ENCODE peak calls at places on chromosomes 1 and 21, in six cellular contexts. G, B, D, T, P and Q are unnamed samples.
A peak's percentile ranks its signal among the peaks of the same experiment; 100 is the strongest.

GRCh38 chr1:240936911-240937668 is 325.1 kb upstream of the GREM2 start:
- DNase-seq in G (no peak), B (no peak), D (peak; percentile 67), T (no peak), P (no peak), Q (no peak)

GRCh38 chr1:187383366-187383765 is 554.6 kb downstream of the PLA2G4A start:
- DNase-seq in G (no peak), B (no peak), D (peak; percentile 36), T (no peak), P (no peak), Q (peak; percentile 1)

GRCh38 chr21:45266518-45267389 is 20.9 kb downstream of the POFUT2 start:
- DNase-seq in G (no peak), B (peak; percentile 26), D (peak; percentile 17), T (no peak), P (no peak), Q (no peak)

GRCh38 chr1:226982451-226983177 is 42.5 kb downstream of the COQ8A start:
- DNase-seq in G (no peak), B (no peak), D (no peak), T (no peak), P (no peak), Q (no peak)

GRCh38 chr1:3691421-3692204 is 39.3 kb downstream of the TP73 start:
- DNase-seq in G (no peak), B (no peak), D (no peak), T (no peak), P (no peak), Q (no peak)

GRCh38 chr1:116457944-116458343 is 84.9 kb downstream of the ATP1A1 start:
- DNase-seq in G (no peak), B (no peak), D (no peak), T (no peak), P (no peak), Q (no peak)

GRCh38 chr1:115771847-115772457 is 3.4 kb upstream of the CASQ2 start:
- DNase-seq in G (peak; percentile 80), B (peak; percentile 88), D (peak; percentile 88), T (peak; percentile 76), P (peak; percentile 72), Q (peak; percentile 95)

GRCh38 chr1:31654171-31654776 is 9.6 kb upstream of the PEF1 start:
- DNase-seq in G (no peak), B (no peak), D (no peak), T (no peak), P (no peak), Q (no peak)

GRCh38 chr1:39926820-39927219 is 25.1 kb upstream of the MYCL start:
- DNase-seq in G (no peak), B (no peak), D (no peak), T (no peak), P (no peak), Q (no peak)

GRCh38 chr1:39545531-39545930 is 31.1 kb downstream of the PABPC4 start:
- DNase-seq in G (no peak), B (no peak), D (no peak), T (no peak), P (no peak), Q (no peak)

GRCh38 chr1:28893403-28894102 is 20.8 kb upstream of the EPB41 start:
- DNase-seq in G (peak; percentile 12), B (peak; percentile 39), D (peak; percentile 64), T (no peak), P (peak; percentile 63), Q (peak; percentile 25)

GRCh38 chr1:211634931-211635330 is 40.5 kb downstream of the NEK2 start:
- DNase-seq in G (no peak), B (no peak), D (no peak), T (no peak), P (no peak), Q (no peak)

GRCh38 chr1:236407059-236407458 is 13.0 kb downstream of the EDARADD start:
- DNase-seq in G (no peak), B (no peak), D (no peak), T (no peak), P (no peak), Q (no peak)

GRCh38 chr1:1431845-1432565 is 3.5 kb upstream of the VWA1 start:
- DNase-seq in G (no peak), B (peak; percentile 82), D (no peak), T (no peak), P (peak; percentile 70), Q (peak; percentile 96)

GRCh38 chr1:193799948-193800690 is 613.7 kb upstream of the B3GALT2 start:
- DNase-seq in G (peak; percentile 8), B (peak; percentile 59), D (no peak), T (no peak), P (no peak), Q (no peak)

GRCh38 chr21:41536076-41536826 is 28.3 kb upstream of the TMPRSS2 start:
- DNase-seq in G (no peak), B (no peak), D (no peak), T (no peak), P (no peak), Q (peak; percentile 95)

DNA sequence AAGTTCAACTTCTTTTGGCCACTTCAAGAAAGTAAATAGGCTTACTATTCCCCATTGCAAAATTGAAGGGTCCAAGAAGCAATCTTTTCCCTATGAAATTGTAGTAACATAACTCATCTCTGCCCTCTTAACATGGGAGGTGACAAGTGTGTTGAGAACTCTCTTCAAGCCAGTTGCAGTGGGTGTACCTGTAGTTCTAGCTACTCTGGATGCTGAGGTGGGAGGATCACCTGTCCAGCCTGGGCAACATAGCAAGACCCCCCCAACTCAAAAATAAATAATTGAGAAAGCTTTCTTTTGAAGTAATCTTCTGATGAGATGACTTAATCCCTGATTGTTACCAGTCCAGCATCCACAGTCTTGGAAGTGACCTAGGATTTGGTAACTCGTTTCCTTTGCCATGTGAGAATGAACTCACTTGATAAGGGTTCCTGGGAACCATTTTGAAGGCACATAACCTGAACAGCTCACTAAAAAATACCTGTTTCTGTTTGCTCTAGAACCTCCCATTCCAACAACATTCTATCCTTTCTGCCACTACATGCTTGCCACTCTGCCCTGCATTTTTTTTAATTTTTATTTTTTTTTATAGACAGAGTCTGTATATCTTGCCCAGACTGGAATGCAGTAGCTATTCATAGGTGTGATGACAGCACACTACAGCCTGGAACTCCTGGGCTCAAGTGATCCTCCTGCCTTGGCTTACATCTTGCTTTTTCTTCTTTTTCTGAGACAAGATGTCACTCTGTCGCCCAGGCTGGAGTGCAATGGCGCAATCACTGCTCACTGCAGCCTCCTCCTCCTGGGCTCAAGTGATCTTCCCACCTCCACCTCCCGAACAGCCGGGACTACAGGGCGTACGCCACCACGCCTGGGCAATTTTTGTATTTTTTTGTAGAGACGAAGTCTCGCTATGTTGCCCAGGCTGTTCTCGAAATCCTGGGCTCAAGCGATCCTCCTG is 1.4 kb upstream of the IPO9 start:
- DNase-seq in G (no peak), B (peak; percentile 38), D (no peak), T (no peak), P (no peak), Q (peak; percentile 37)
- H3K14ac ChIP-seq in G (no peak overlapping the region), B (no peak overlapping the region), D (no peak overlapping the region), T (no peak overlapping the region), P (no peak overlapping the region), Q (no peak overlapping the region)

GRCh38 chr21:43866233-43866632 is 1.2 kb downstream of the AGPAT3 start:
- DNase-seq in G (peak; percentile 57), B (peak; percentile 59), D (no peak), T (no peak), P (no peak), Q (peak; percentile 10)
- H3K4me2 ChIP-seq in G (peak overlapping the region; percentile 91), B (peak overlapping the region; percentile 76), D (peak overlapping the region; percentile 40), T (peak overlapping the region; percentile 13), P (peak overlapping the region; percentile 69), Q (no peak overlapping the region)

DNA sequence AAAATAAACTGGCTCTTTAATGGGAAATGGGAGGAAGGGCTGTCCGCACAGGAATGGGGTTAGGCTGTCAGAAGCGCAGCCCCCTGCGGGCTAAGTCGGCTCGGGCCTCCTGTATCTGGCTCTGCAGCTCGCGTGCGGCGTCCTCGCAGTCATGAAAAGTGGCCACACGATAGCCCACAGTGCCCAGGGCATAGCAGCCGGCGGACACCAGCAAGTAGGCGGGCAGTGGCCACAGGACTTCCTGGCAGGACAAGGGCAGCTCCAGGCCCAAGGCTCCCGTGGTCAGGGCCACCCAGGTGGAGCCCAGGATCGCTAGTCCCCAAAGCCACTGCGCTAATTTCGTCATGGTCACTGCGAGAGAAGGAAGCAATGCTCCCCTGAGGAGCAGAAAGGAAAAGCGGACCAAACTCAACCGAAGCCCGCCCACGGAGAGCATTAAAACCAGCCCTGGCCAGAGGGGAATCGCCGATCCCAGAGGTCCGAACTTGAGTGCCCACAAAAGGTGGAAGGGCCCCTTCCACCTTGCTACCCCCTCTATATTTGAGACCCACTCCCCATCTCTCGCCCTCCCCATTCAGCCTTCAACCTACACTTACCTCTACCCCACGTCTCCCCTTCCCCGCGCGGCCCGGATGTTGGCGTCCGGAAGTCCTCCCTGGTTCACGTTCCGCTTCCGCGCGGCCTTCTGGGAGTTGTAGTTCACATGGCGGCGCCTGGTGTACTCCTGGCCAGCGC is at the start of gene DPM3:
- DNase-seq in G (peak; percentile 72), B (peak; percentile 86), D (peak; percentile 82), T (peak; percentile 75), P (peak; percentile 90), Q (peak; percentile 70)
- H4K8ac ChIP-seq in G (peak within 1 kb of the TSS; percentile 97), B (peak within 1 kb of the TSS; percentile 99), D (no peak within 1 kb of the TSS), T (no peak within 1 kb of the TSS), P (peak within 1 kb of the TSS; percentile 88), Q (peak within 1 kb of the TSS; percentile 91)

GRCh38 chr1:52706941-52707926 is 9.1 kb upstream of the COA7 start:
- DNase-seq in G (no peak), B (no peak), D (no peak), T (no peak), P (no peak), Q (peak; percentile 50)

GRCh38 chr1:52697795-52698674 is at the start of gene COA7:
- DNase-seq in G (peak; percentile 71), B (peak; percentile 83), D (peak; percentile 85), T (peak; percentile 57), P (peak; percentile 88), Q (peak; percentile 75)

GRCh38 chr1:52706136-52706670 is 8.1 kb upstream of the COA7 start:
- DNase-seq in G (no peak), B (no peak), D (no peak), T (no peak), P (no peak), Q (no peak)

GRCh38 chr1:52707927-52708655 is 9.9 kb upstream of the COA7 start:
- DNase-seq in G (peak; percentile 84), B (peak; percentile 46), D (no peak), T (no peak), P (no peak), Q (peak; percentile 87)

GRCh38 chr1:52702886-52703787 is 5.0 kb upstream of the COA7 start:
- DNase-seq in G (peak; percentile 80), B (peak; percentile 95), D (peak; percentile 97), T (peak; percentile 77), P (peak; percentile 84), Q (peak; percentile 90)
- H3K14ac ChIP-seq in G (peak overlapping the region; percentile 23), B (no peak overlapping the region), D (no peak overlapping the region), T (peak overlapping the region; percentile 14), P (no peak overlapping the region), Q (no peak overlapping the region)